ENCODE peak calls at places on chromosomes 11 and 22, in nine cellular contexts. P is endothelial cell of umbilical vein, N is HCT116, B is A549, R is NB4, D is SK-N-SH, Y is K562, F is WTC11, Q is H1. M is an unnamed sample.

GRCh38 chr11:44781697-44782096 is 54.9 kb downstream of the TSPAN18 start:
- DNase-seq in F (no peak), B (no peak), P (no peak), N (no peak), R (no peak), Y (peak), Q (no peak), D (peak), M (no peak)

GRCh38 chr11:65334696-65335295 is 1.1 kb downstream of the DPF2 start:
- DNase-seq in D (no peak), R (no peak), Y (no peak), Q (no peak), P (peak), B (no peak), N (no peak), F (no peak), M (no peak)

GRCh38 chr22:46977656-46978343 is 215.3 kb downstream of the TBC1D22A start:
- DNase-seq in B (no peak), R (no peak), P (no peak), N (no peak), Q (no peak), Y (no peak), D (no peak), F (no peak), M (no peak)

GRCh38 chr11:86089659-86090058 is 20.8 kb upstream of the PICALM start:
- DNase-seq in D (peak), Q (no peak), N (no peak), Y (no peak), B (no peak), P (no peak), F (no peak), R (no peak), M (no peak)

GRCh38 chr11:44634401-44635281 is 69.2 kb downstream of the CD82 start:
- DNase-seq in Y (peak), D (peak), N (peak), B (peak), F (peak), P (peak), Q (peak), R (peak), M (no peak)

GRCh38 chr11:32290783-32291182 is 144.6 kb downstream of the WT1 start:
- DNase-seq in R (no peak), Q (no peak), Y (no peak), P (no peak), F (no peak), N (no peak), D (no peak), B (no peak), M (no peak)

GRCh38 chr11:12506502-12506921 is 129.1 kb downstream of the PARVA start:
- DNase-seq in F (no peak), D (peak), R (no peak), N (no peak), Q (peak), B (no peak), P (no peak), Y (no peak), M (no peak)

GRCh38 chr22:50317178-50317577 is 9.6 kb downstream of the DENND6B start:
- DNase-seq in R (no peak), N (no peak), F (no peak), B (no peak), Y (no peak), P (no peak), D (peak), Q (no peak), M (no peak)

GRCh38 chr11:17388609-17389204 is at the start of gene KCNJ11:
- DNase-seq in F (peak), P (no peak), Y (no peak), Q (no peak), D (no peak), N (no peak), R (no peak), B (no peak), M (no peak)

GRCh38 chr22:17938484-17938924 is 85.9 kb downstream of the MICAL3 start:
- DNase-seq in Q (no peak), D (no peak), F (no peak), P (no peak), R (no peak), B (no peak), Y (no peak), N (no peak), M (no peak)

GRCh38 chr22:17102297-17102667 is 17.5 kb downstream of the IL17RA start:
- DNase-seq in B (no peak), Y (peak), F (no peak), R (peak), N (no peak), Q (no peak), D (no peak), P (no peak), M (no peak)

DNA sequence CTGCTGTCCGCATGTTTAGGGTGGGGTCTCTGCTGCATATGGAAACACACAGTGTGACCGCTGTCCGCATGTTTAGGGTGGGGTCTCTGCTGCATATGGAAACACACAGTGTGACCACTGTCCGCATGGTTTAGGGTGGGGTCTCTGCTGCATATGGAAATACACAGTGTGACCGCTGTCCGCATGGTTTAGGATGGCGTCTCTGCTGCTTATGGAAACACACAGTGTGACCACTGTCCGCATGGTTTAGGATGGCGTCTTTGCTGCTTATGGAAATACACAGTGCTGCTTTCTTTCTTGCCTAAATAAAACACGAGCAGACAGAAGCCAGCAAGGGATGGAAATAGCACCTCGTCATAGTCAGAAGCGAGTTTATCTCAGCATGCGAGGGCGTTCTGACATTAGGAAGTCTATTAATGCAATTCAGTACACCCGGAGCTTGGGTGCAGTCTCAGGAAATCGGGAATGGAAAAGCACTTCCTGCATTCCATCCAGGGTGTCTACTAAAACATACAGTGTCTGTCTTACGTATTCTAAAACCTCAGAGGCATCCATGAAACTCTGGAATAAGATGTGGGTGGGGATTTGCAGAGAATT is 32.6 kb upstream of the TOLLIP start:
- DNase-seq in R (peak), N (no peak), D (no peak), F (no peak), Q (no peak), B (peak), Y (no peak), P (no peak), M (no peak)
- TF ChIP-seq MAX in R (no peak), N (no peak), D (no peak), F (no peak), Q (no peak), B (no peak), Y (no peak), P (no peak), M (no peak)

DNA sequence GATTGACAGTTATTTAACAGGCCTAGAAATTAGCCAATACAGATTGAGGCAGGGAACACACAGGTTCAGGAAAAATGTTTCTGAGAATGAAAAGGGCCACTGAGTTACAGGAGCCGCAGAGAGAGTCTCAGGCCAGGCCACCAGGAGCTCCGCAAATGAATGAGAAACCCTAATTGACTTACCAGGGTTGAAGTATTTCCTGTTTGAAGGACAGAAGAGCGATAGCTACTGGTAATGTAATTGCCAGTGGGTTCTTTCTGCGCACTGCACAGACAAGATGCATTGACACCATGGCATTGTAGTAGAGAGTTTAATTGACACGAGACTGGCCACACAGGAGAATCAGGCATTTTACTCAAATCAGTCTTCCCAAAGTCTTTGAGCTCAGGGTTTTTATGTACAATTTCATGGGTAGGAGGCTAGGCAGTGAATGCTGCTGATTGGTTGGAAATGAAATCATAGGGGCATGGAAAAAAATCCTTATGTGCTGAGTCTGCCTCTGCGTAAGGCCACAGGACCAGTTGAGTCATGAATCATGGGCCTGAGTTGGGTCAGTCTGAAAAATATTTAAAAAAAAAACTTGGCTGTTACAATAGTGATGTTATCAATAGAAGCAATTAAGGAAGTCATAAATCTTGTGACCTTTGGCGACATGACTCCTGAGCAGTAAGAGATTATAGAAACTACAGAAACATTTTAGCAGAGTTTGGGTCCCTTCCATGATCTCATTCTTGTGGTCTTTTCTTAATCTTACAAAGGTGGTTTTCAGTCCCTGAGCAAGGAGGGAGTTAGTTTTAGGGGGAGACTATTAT is 203.8 kb downstream of the CASP12 start:
- DNase-seq in R (peak), F (no peak), N (no peak), B (no peak), D (no peak), Y (no peak), Q (no peak), P (peak), M (no peak)
- TF ChIP-seq MAX in R (no peak), F (no peak), N (no peak), B (no peak), D (no peak), Y (no peak), Q (no peak), P (no peak), M (no peak)

DNA sequence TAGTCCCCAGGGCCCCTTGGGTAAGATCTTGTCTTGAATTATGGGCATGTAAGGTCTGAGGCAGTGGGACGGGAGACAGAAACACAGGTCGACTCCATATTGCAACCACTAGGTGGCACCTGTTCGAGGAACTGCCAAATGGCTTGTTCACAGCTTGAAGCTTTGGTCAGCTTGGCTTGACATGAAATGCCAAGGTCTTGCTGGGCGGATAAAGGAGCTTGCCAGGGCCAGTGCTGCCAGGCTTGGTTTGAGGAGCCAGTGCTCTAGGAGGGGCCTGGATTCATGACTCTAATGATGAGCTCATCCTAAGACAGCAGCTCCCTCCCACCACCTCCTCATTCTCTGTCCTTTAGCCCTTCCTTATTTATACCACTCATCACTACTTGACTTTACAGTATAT is 11.9 kb upstream of the NRIP3 start:
- DNase-seq in N (peak), P (peak), D (peak), Y (peak), B (peak), R (peak), F (peak), Q (peak), M (peak)
- TF ChIP-seq MAX in N (no peak), P (no peak), D (no peak), Y (no peak), B (no peak), R (no peak), F (no peak), Q (peak), M (no peak)

GRCh38 chr11:6637871-6638270 is 17.7 kb downstream of the DCHS1 start:
- DNase-seq in D (no peak), F (no peak), B (no peak), Y (peak), P (no peak), Q (no peak), N (no peak), R (no peak), M (no peak)
- TF ChIP-seq MAX in D (no peak), F (no peak), B (no peak), Y (no peak), P (no peak), Q (no peak), N (no peak), R (no peak), M (no peak)

GRCh38 chr11:15918212-15918611 is 438.1 kb downstream of the SOX6 start:
- DNase-seq in Q (no peak), P (no peak), N (no peak), F (no peak), D (no peak), R (no peak), B (no peak), Y (no peak), M (no peak)
- TF ChIP-seq MAX in Q (no peak), P (no peak), N (no peak), F (no peak), D (no peak), R (no peak), B (no peak), Y (no peak), M (no peak)

DNA sequence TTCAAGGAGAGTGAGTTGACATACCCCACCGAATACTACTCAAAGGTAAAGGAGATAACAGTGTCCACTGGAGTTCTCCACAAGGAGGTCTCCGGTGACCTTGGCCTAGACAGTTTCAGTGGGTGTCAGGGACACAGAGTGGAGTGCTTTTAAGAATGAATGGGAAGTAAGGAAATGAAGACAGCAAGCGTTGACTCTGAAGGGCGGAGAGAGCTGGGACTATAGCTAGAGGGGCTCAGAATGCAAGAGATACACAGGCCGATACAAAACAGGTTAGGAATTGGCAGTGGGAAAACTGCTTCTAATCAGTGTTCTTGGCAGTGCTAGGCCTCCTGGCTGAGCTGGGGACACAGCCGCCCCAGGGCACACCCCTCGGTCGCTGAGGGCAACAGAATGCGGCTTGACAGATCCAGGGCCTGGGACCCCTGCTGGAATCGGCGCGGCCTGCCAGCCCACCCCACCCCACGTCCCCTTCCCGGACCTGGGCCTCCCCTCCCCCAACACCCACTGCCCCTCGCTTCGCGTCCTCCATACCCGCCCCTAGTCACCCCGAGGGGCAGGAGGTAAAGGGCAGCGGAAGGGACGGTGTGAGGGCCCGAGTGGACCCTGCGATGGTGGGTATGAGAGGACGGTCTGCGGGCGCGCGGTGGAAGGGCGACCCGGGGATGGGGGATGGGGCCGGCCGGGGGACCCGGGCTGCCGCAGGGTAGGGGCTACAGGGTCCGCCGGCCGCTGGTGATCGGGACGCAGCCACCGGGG is 516 bp downstream of the APBB1 start:
- DNase-seq in N (no peak), R (no peak), Y (no peak), F (peak), Q (no peak), D (no peak), P (peak), B (no peak), M (no peak)
- TF ChIP-seq MAX in N (no peak), R (no peak), Y (no peak), F (no peak), Q (no peak), D (no peak), P (no peak), B (no peak), M (no peak)

GRCh38 chr22:32558681-32559355 is 84.2 kb downstream of the FBXO7 start:
- DNase-seq in Q (no peak), N (peak), P (no peak), R (no peak), Y (no peak), B (peak), F (no peak), D (no peak), M (no peak)

GRCh38 chr22:32557424-32557823 is 82.8 kb downstream of the FBXO7 start:
- DNase-seq in Q (no peak), B (peak), Y (no peak), R (no peak), D (no peak), N (no peak), F (no peak), P (no peak), M (no peak)

GRCh38 chr22:32555546-32555945 is 80.9 kb downstream of the FBXO7 start:
- DNase-seq in F (no peak), D (no peak), Q (no peak), R (no peak), Y (no peak), B (no peak), N (no peak), P (no peak), M (no peak)

GRCh38 chr22:32552540-32552939 is 77.9 kb downstream of the FBXO7 start:
- DNase-seq in Q (no peak), Y (no peak), B (no peak), N (no peak), D (no peak), F (no peak), R (no peak), P (no peak), M (no peak)

DNA sequence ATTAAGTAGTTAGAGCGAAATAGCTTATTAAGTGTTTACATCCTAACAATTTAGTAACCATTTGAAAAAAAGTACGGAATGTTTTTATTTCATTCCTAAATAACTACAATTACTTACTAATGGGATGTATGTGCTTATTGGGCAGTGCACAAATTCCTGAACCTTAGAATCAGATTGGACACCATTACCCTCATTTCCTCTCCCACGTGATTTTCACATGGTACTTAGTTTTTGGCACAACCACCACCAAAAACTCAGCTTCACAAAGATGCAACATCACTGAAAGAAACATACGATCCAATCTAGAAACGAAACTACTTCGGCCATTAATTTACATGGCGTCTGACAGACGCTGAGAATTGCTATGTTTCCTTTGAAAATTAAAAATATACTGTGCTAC is 81.5 kb downstream of the FBXO7 start:
- DNase-seq in Q (no peak), N (no peak), P (no peak), Y (no peak), R (no peak), F (no peak), B (no peak), D (no peak), M (no peak)
- TF ChIP-seq MAX in Q (no peak), N (no peak), P (no peak), Y (no peak), R (no peak), F (no peak), B (no peak), D (no peak), M (no peak)